ENCODE peak calls at places on chromosomes 1 and 21, in ten cellular contexts. One of them, this sample, is unnamed.

GRCh38 chr1:20727746-20728316 is 4.7 kb downstream of the SH2D5 start:
- DNase-seq in WTC11: peak
- DNase-seq in natural killer cell: no peak
- DNase-seq in fibroblast of mammary gland: no peak
- DNase-seq in A549: no peak
- DNase-seq in thoracic aorta: no peak
- DNase-seq in progenitor cell of endocrine pancreas: no peak
- DNase-seq in tibial artery: no peak
- DNase-seq in cardiac muscle cell: no peak
- DNase-seq in tibial nerve: peak
- DNase-seq in this sample: no peak

GRCh38 chr21:33703750-33704606 is 61.7 kb downstream of the ITSN1 start:
- DNase-seq in WTC11: peak
- DNase-seq in natural killer cell: no peak
- DNase-seq in fibroblast of mammary gland: no peak
- DNase-seq in A549: no peak
- DNase-seq in thoracic aorta: no peak
- DNase-seq in progenitor cell of endocrine pancreas: no peak
- DNase-seq in tibial artery: no peak
- DNase-seq in cardiac muscle cell: no peak
- DNase-seq in tibial nerve: no peak
- DNase-seq in this sample: no peak

GRCh38 chr1:245232936-245233335 is 78.2 kb downstream of the KIF26B start:
- DNase-seq in WTC11: no peak
- DNase-seq in natural killer cell: no peak
- DNase-seq in fibroblast of mammary gland: no peak
- DNase-seq in A549: no peak
- DNase-seq in thoracic aorta: no peak
- DNase-seq in progenitor cell of endocrine pancreas: no peak
- DNase-seq in tibial artery: no peak
- DNase-seq in cardiac muscle cell: no peak
- DNase-seq in tibial nerve: no peak
- DNase-seq in this sample: no peak

GRCh38 chr1:51906306-51907078 is 28.0 kb upstream of the NRDC start:
- DNase-seq in WTC11: no peak
- DNase-seq in natural killer cell: no peak
- DNase-seq in fibroblast of mammary gland: peak
- DNase-seq in A549: no peak
- DNase-seq in thoracic aorta: no peak
- DNase-seq in progenitor cell of endocrine pancreas: no peak
- DNase-seq in tibial artery: no peak
- DNase-seq in cardiac muscle cell: no peak
- DNase-seq in tibial nerve: no peak
- DNase-seq in this sample: no peak

GRCh38 chr21:26739189-26739588 is 106.0 kb downstream of the ADAMTS1 start:
- DNase-seq in WTC11: no peak
- DNase-seq in natural killer cell: no peak
- DNase-seq in fibroblast of mammary gland: peak
- DNase-seq in A549: no peak
- DNase-seq in thoracic aorta: no peak
- DNase-seq in progenitor cell of endocrine pancreas: no peak
- DNase-seq in tibial artery: no peak
- DNase-seq in cardiac muscle cell: no peak
- DNase-seq in tibial nerve: no peak
- DNase-seq in this sample: no peak

GRCh38 chr21:29904359-29905282 is 35.2 kb downstream of the GRIK1 start:
- DNase-seq in WTC11: no peak
- DNase-seq in natural killer cell: no peak
- DNase-seq in fibroblast of mammary gland: peak
- DNase-seq in A549: no peak
- DNase-seq in thoracic aorta: no peak
- DNase-seq in progenitor cell of endocrine pancreas: no peak
- DNase-seq in tibial artery: no peak
- DNase-seq in cardiac muscle cell: no peak
- DNase-seq in tibial nerve: no peak
- DNase-seq in this sample: no peak

GRCh38 chr1:228176461-228177182 is 11.0 kb downstream of the IBA57 start:
- DNase-seq in WTC11: no peak
- DNase-seq in natural killer cell: no peak
- DNase-seq in fibroblast of mammary gland: no peak
- DNase-seq in A549: no peak
- DNase-seq in thoracic aorta: no peak
- DNase-seq in progenitor cell of endocrine pancreas: no peak
- DNase-seq in tibial artery: peak
- DNase-seq in cardiac muscle cell: no peak
- DNase-seq in tibial nerve: no peak
- DNase-seq in this sample: peak

GRCh38 chr1:203289281-203289981 is 15.9 kb upstream of the BTG2 start:
- DNase-seq in WTC11: no peak
- DNase-seq in natural killer cell: peak
- DNase-seq in fibroblast of mammary gland: no peak
- DNase-seq in A549: no peak
- DNase-seq in thoracic aorta: no peak
- DNase-seq in progenitor cell of endocrine pancreas: no peak
- DNase-seq in tibial artery: no peak
- DNase-seq in cardiac muscle cell: no peak
- DNase-seq in tibial nerve: no peak
- DNase-seq in this sample: no peak

GRCh38 chr1:153001382-153001781 is at the start of gene SPRR3:
- DNase-seq in WTC11: no peak
- DNase-seq in natural killer cell: no peak
- DNase-seq in fibroblast of mammary gland: no peak
- DNase-seq in A549: no peak
- DNase-seq in thoracic aorta: no peak
- DNase-seq in progenitor cell of endocrine pancreas: no peak
- DNase-seq in tibial artery: no peak
- DNase-seq in cardiac muscle cell: no peak
- DNase-seq in tibial nerve: no peak
- DNase-seq in this sample: no peak
- TF ChIP-seq CTCF in WTC11: no peak
- TF ChIP-seq CTCF in natural killer cell: no peak
- TF ChIP-seq CTCF in fibroblast of mammary gland: no peak
- TF ChIP-seq CTCF in A549: no peak
- TF ChIP-seq CTCF in thoracic aorta: no peak
- TF ChIP-seq CTCF in progenitor cell of endocrine pancreas: no peak
- TF ChIP-seq CTCF in tibial artery: no peak
- TF ChIP-seq CTCF in cardiac muscle cell: no peak
- TF ChIP-seq CTCF in tibial nerve: no peak
- TF ChIP-seq CTCF in this sample: no peak

GRCh38 chr1:32241011-32241763 is 5.8 kb upstream of the FAM167B start:
- DNase-seq in WTC11: peak
- DNase-seq in natural killer cell: peak
- DNase-seq in fibroblast of mammary gland: peak
- DNase-seq in A549: peak
- DNase-seq in thoracic aorta: peak
- DNase-seq in progenitor cell of endocrine pancreas: peak
- DNase-seq in tibial artery: peak
- DNase-seq in cardiac muscle cell: peak
- DNase-seq in tibial nerve: no peak
- DNase-seq in this sample: peak

GRCh38 chr1:32242341-32242851 is 4.6 kb upstream of the FAM167B start:
- DNase-seq in WTC11: peak
- DNase-seq in natural killer cell: no peak
- DNase-seq in fibroblast of mammary gland: no peak
- DNase-seq in A549: peak
- DNase-seq in thoracic aorta: no peak
- DNase-seq in progenitor cell of endocrine pancreas: no peak
- DNase-seq in tibial artery: no peak
- DNase-seq in cardiac muscle cell: peak
- DNase-seq in tibial nerve: no peak
- DNase-seq in this sample: no peak

GRCh38 chr1:32239790-32240139 is 7.3 kb upstream of the FAM167B start:
- DNase-seq in WTC11: no peak
- DNase-seq in natural killer cell: no peak
- DNase-seq in fibroblast of mammary gland: no peak
- DNase-seq in A549: no peak
- DNase-seq in thoracic aorta: no peak
- DNase-seq in progenitor cell of endocrine pancreas: peak
- DNase-seq in tibial artery: peak
- DNase-seq in cardiac muscle cell: peak
- DNase-seq in tibial nerve: no peak
- DNase-seq in this sample: no peak

GRCh38 chr1:32239335-32239734 is 7.7 kb upstream of the FAM167B start:
- DNase-seq in WTC11: peak
- DNase-seq in natural killer cell: no peak
- DNase-seq in fibroblast of mammary gland: no peak
- DNase-seq in A549: no peak
- DNase-seq in thoracic aorta: no peak
- DNase-seq in progenitor cell of endocrine pancreas: no peak
- DNase-seq in tibial artery: no peak
- DNase-seq in cardiac muscle cell: no peak
- DNase-seq in tibial nerve: no peak
- DNase-seq in this sample: no peak

DNA sequence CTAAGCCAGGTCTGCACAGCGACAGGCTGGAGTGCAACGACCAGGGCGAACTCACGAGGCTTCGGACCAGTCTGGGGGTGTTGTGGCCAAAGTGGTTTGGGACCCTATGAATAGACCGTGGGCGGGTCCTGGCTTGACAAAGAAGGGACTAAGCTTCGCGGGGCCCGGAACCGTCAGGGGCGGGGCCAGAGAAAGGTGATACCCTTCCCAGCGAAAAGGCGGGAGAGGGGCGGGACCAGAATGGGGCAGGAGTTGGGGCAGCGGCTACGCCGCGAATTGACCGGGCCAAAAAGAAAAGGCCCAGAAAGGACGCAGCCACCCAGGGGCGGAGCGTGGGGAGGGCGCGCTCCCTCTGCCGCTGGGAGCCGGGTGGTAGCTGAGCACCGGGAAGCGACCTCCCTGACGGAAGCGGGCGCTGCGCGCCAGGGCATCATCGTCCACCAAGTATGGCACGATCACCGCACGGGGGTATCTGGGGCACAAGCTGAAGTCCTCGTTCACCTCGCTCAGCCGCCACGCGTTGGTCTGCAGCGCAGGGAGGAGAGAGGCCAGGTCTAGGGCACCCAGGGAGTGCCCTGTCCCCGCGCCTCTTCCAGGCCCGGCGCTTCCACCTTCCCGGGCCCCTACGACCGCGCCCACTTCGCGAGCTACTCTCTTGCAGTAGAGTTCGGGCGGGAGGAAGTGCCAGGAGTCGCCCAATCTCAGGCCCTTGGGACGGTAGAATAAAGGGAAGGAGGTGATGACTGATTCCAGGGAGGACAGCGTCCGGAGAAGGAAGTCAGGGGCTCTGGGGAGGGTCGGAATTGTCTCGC is 6.7 kb upstream of the FAM167B start:
- DNase-seq in WTC11: peak
- DNase-seq in natural killer cell: peak
- DNase-seq in fibroblast of mammary gland: no peak
- DNase-seq in A549: peak
- DNase-seq in thoracic aorta: peak
- DNase-seq in progenitor cell of endocrine pancreas: peak
- DNase-seq in tibial artery: peak
- DNase-seq in cardiac muscle cell: peak
- DNase-seq in tibial nerve: peak
- DNase-seq in this sample: peak
- TF ChIP-seq CTCF in WTC11: no peak
- TF ChIP-seq CTCF in natural killer cell: no peak
- TF ChIP-seq CTCF in fibroblast of mammary gland: peak
- TF ChIP-seq CTCF in A549: peak
- TF ChIP-seq CTCF in thoracic aorta: peak
- TF ChIP-seq CTCF in progenitor cell of endocrine pancreas: peak
- TF ChIP-seq CTCF in tibial artery: peak
- TF ChIP-seq CTCF in cardiac muscle cell: peak
- TF ChIP-seq CTCF in tibial nerve: peak
- TF ChIP-seq CTCF in this sample: no peak

GRCh38 chr1:85818371-85818770 is 110.1 kb upstream of the ZNHIT6 start:
- DNase-seq in WTC11: no peak
- DNase-seq in natural killer cell: no peak
- DNase-seq in fibroblast of mammary gland: peak
- DNase-seq in A549: peak
- DNase-seq in thoracic aorta: no peak
- DNase-seq in progenitor cell of endocrine pancreas: no peak
- DNase-seq in tibial artery: no peak
- DNase-seq in cardiac muscle cell: no peak
- DNase-seq in tibial nerve: no peak
- DNase-seq in this sample: no peak

GRCh38 chr1:85816606-85817005 is 108.4 kb upstream of the ZNHIT6 start:
- DNase-seq in WTC11: no peak
- DNase-seq in natural killer cell: no peak
- DNase-seq in fibroblast of mammary gland: no peak
- DNase-seq in A549: no peak
- DNase-seq in thoracic aorta: no peak
- DNase-seq in progenitor cell of endocrine pancreas: no peak
- DNase-seq in tibial artery: no peak
- DNase-seq in cardiac muscle cell: no peak
- DNase-seq in tibial nerve: no peak
- DNase-seq in this sample: no peak

GRCh38 chr1:85815906-85816305 is 107.7 kb upstream of the ZNHIT6 start:
- DNase-seq in WTC11: no peak
- DNase-seq in natural killer cell: no peak
- DNase-seq in fibroblast of mammary gland: no peak
- DNase-seq in A549: no peak
- DNase-seq in thoracic aorta: peak
- DNase-seq in progenitor cell of endocrine pancreas: no peak
- DNase-seq in tibial artery: peak
- DNase-seq in cardiac muscle cell: no peak
- DNase-seq in tibial nerve: no peak
- DNase-seq in this sample: no peak
- TF ChIP-seq CTCF in WTC11: no peak
- TF ChIP-seq CTCF in natural killer cell: no peak
- TF ChIP-seq CTCF in fibroblast of mammary gland: no peak
- TF ChIP-seq CTCF in A549: no peak
- TF ChIP-seq CTCF in thoracic aorta: no peak
- TF ChIP-seq CTCF in progenitor cell of endocrine pancreas: no peak
- TF ChIP-seq CTCF in tibial artery: no peak
- TF ChIP-seq CTCF in cardiac muscle cell: no peak
- TF ChIP-seq CTCF in tibial nerve: no peak
- TF ChIP-seq CTCF in this sample: no peak

GRCh38 chr1:168637350-168637991 is 61.1 kb downstream of the XCL1 start:
- DNase-seq in WTC11: no peak
- DNase-seq in natural killer cell: no peak
- DNase-seq in fibroblast of mammary gland: peak
- DNase-seq in A549: peak
- DNase-seq in thoracic aorta: no peak
- DNase-seq in progenitor cell of endocrine pancreas: no peak
- DNase-seq in tibial artery: no peak
- DNase-seq in cardiac muscle cell: peak
- DNase-seq in tibial nerve: no peak
- DNase-seq in this sample: no peak

GRCh38 chr1:168635129-168635528 is 58.7 kb downstream of the XCL1 start:
- DNase-seq in WTC11: no peak
- DNase-seq in natural killer cell: no peak
- DNase-seq in fibroblast of mammary gland: no peak
- DNase-seq in A549: no peak
- DNase-seq in thoracic aorta: no peak
- DNase-seq in progenitor cell of endocrine pancreas: no peak
- DNase-seq in tibial artery: no peak
- DNase-seq in cardiac muscle cell: no peak
- DNase-seq in tibial nerve: no peak
- DNase-seq in this sample: no peak

GRCh38 chr1:168638884-168639283 is 62.5 kb downstream of the XCL1 start:
- DNase-seq in WTC11: no peak
- DNase-seq in natural killer cell: no peak
- DNase-seq in fibroblast of mammary gland: no peak
- DNase-seq in A549: no peak
- DNase-seq in thoracic aorta: no peak
- DNase-seq in progenitor cell of endocrine pancreas: no peak
- DNase-seq in tibial artery: no peak
- DNase-seq in cardiac muscle cell: no peak
- DNase-seq in tibial nerve: no peak
- DNase-seq in this sample: no peak

GRCh38 chr1:168636642-168637111 is 60.3 kb downstream of the XCL1 start:
- DNase-seq in WTC11: no peak
- DNase-seq in natural killer cell: no peak
- DNase-seq in fibroblast of mammary gland: peak
- DNase-seq in A549: peak
- DNase-seq in thoracic aorta: peak
- DNase-seq in progenitor cell of endocrine pancreas: no peak
- DNase-seq in tibial artery: peak
- DNase-seq in cardiac muscle cell: peak
- DNase-seq in tibial nerve: no peak
- DNase-seq in this sample: no peak

GRCh38 chr1:168636200-168636599 is 59.8 kb downstream of the XCL1 start:
- DNase-seq in WTC11: no peak
- DNase-seq in natural killer cell: no peak
- DNase-seq in fibroblast of mammary gland: peak
- DNase-seq in A549: peak
- DNase-seq in thoracic aorta: no peak
- DNase-seq in progenitor cell of endocrine pancreas: no peak
- DNase-seq in tibial artery: no peak
- DNase-seq in cardiac muscle cell: no peak
- DNase-seq in tibial nerve: no peak
- DNase-seq in this sample: no peak
- TF ChIP-seq CTCF in WTC11: no peak
- TF ChIP-seq CTCF in natural killer cell: no peak
- TF ChIP-seq CTCF in fibroblast of mammary gland: peak
- TF ChIP-seq CTCF in A549: peak
- TF ChIP-seq CTCF in thoracic aorta: no peak
- TF ChIP-seq CTCF in progenitor cell of endocrine pancreas: no peak
- TF ChIP-seq CTCF in tibial artery: no peak
- TF ChIP-seq CTCF in cardiac muscle cell: no peak
- TF ChIP-seq CTCF in tibial nerve: no peak
- TF ChIP-seq CTCF in this sample: no peak

This sample was measured in suprapubic skin.